ENCODE peak calls at places on chromosomes 2 and 18, in four cellular contexts. V is GM12865, E is NCI-H345, J is transverse colon. C is an unnamed sample.

GRCh38 chr2:174176898-174177297 is 71.4 kb downstream of the OLA1 start:
- DNase-seq in V (no peak), E (peak), J (no peak), C (no peak)

GRCh38 chr2:190402986-190403385 is 5.2 kb upstream of the MFSD6 start:
- DNase-seq in V (no peak), E (no peak), J (no peak), C (no peak)

GRCh38 chr2:218327451-218327850 is 29.2 kb upstream of the CATIP start:
- DNase-seq in V (no peak), E (no peak), J (no peak), C (peak)

GRCh38 chr2:63870679-63871078 is 29.0 kb downstream of the UGP2 start:
- DNase-seq in V (no peak), E (no peak), J (no peak), C (no peak)

GRCh38 chr18:51137051-51137729 is 60.3 kb downstream of the MEX3C start:
- DNase-seq in V (no peak), E (no peak), J (no peak), C (no peak)

GRCh38 chr2:212713681-212714080 is 175.1 kb upstream of the ERBB4 start:
- DNase-seq in V (no peak), E (no peak), J (no peak), C (no peak)

GRCh38 chr2:171893824-171894611 is at the start of gene SLC25A12:
- DNase-seq in V (peak), E (peak), J (peak), C (peak)

GRCh38 chr2:8993902-8994278 is 9.6 kb downstream of the MBOAT2 start:
- DNase-seq in V (no peak), E (no peak), J (no peak), C (no peak)

GRCh38 chr2:32752205-32752604 is 124.4 kb downstream of the TTC27 start:
- DNase-seq in V (no peak), E (no peak), J (no peak), C (no peak)

GRCh38 chr2:144374163-144374661 is 145.7 kb downstream of the ZEB2 start:
- DNase-seq in V (peak), E (no peak), J (no peak), C (no peak)

GRCh38 chr18:6406075-6406909 is 8.4 kb downstream of the L3MBTL4 start:
- DNase-seq in V (no peak), E (no peak), J (no peak), C (no peak)

GRCh38 chr18:3703732-3704176 is 253.8 kb downstream of the TGIF1 start:
- DNase-seq in V (peak), E (peak), J (peak), C (peak)

GRCh38 chr2:30208453-30208852 is 22.9 kb upstream of the LBH start:
- DNase-seq in V (peak), E (peak), J (peak), C (peak)

GRCh38 chr18:80208620-80209019 is 38.7 kb downstream of the PARD6G start:
- DNase-seq in V (no peak), E (no peak), J (no peak), C (no peak)

GRCh38 chr2:147025611-147026010 is 819.2 kb upstream of the ACVR2A start:
- DNase-seq in V (no peak), E (no peak), J (no peak), C (no peak)

GRCh38 chr2:43576983-43577892 is 18.6 kb downstream of the THADA start:
- DNase-seq in V (peak), E (peak), J (no peak), C (peak)

GRCh38 chr2:160916300-160916699 is 243.9 kb upstream of the TANK start:
- DNase-seq in V (no peak), E (no peak), J (no peak), C (no peak)

GRCh38 chr2:206518997-206519396 is 75.7 kb downstream of the ADAM23 start:
- DNase-seq in V (peak), E (no peak), J (no peak), C (no peak)

GRCh38 chr2:197515277-197515797 is 529 bp upstream of the MOB4 start:
- DNase-seq in V (peak), E (peak), J (no peak), C (no peak)

GRCh38 chr2:156399224-156399949 is 36.8 kb upstream of the GPD2 start:
- DNase-seq in V (peak), E (peak), J (no peak), C (no peak)

GRCh38 chr2:120344214-120344990 is 1.5 kb upstream of the INHBB start:
- DNase-seq in V (no peak), E (peak), J (no peak), C (no peak)

GRCh38 chr2:8090748-8091700 is 590.8 kb upstream of the ID2 start:
- DNase-seq in V (peak), E (peak), J (peak), C (peak)

GRCh38 chr2:6213056-6213780 is 521.0 kb downstream of the SOX11 start:
- DNase-seq in V (no peak), E (no peak), J (no peak), C (no peak)

GRCh38 chr18:63683152-63683551 is 19.6 kb upstream of the SERPINB11 start:
- DNase-seq in V (no peak), E (no peak), J (no peak), C (no peak)

GRCh38 chr2:124563415-124563814 is 538.3 kb downstream of the CNTNAP5 start:
- DNase-seq in V (no peak), E (peak), J (no peak), C (peak)

GRCh38 chr2:15645720-15646385 is 54.2 kb downstream of the DDX1 start:
- DNase-seq in V (no peak), E (no peak), J (no peak), C (no peak)

GRCh38 chr2:16729335-16729734 is 63.7 kb upstream of the CYRIA start:
- DNase-seq in V (peak), E (no peak), J (no peak), C (no peak)

GRCh38 chr2:119888673-119889072 is 124.2 kb upstream of the EPB41L5 start:
- DNase-seq in V (no peak), E (no peak), J (no peak), C (no peak)